ENCODE peak calls at places on chromosomes 13 and 19, in seven cellular contexts. E is AML-193; H is ascending aorta; L is AG10803; J is head of caudate nucleus; N is activated CD4-positive, alpha-beta memory T cell treated with anti-CD3 and anti-CD28 coated beads for 36 hours; S is NCI-H187. R is an unnamed sample.

GRCh38 chr13:77637583-77637982 is 59.9 kb upstream of the SLAIN1 start:
- DNase-seq in L (no peak), J (no peak), E (no peak), N (no peak), S (peak; percentile 11), H (no peak), R (no peak)

GRCh38 chr19:11237321-11237720 is 2.1 kb upstream of the ANGPTL8 start:
- DNase-seq in J (no peak), E (no peak), S (no peak), L (no peak), H (no peak), N (no peak), R (no peak)

GRCh38 chr13:25222740-25223139 is 50.7 kb upstream of the AMER2 start:
- DNase-seq in H (no peak), J (no peak), S (no peak), E (no peak), N (no peak), L (no peak), R (no peak)

GRCh38 chr19:55014714-55015113 is 23.4 kb downstream of the GP6 start:
- DNase-seq in S (no peak), N (peak; percentile 22), E (no peak), H (no peak), J (no peak), L (no peak), R (no peak)

GRCh38 chr13:27927444-27928352 is 7.9 kb downstream of the PDX1 start:
- DNase-seq in N (no peak), L (no peak), S (no peak), H (no peak), J (no peak), E (no peak), R (no peak)

GRCh38 chr13:66673401-66673800 is 556.7 kb downstream of the PCDH9 start:
- DNase-seq in L (peak; percentile 97), S (no peak), H (no peak), N (no peak), J (no peak), E (no peak), R (no peak)

GRCh38 chr19:33212024-33212772 is 13.5 kb downstream of the SLC7A10 start:
- DNase-seq in J (no peak), H (no peak), S (no peak), N (no peak), L (no peak), E (no peak), R (no peak)

GRCh38 chr19:55451522-55452380 is 8.7 kb upstream of the SHISA7 start:
- DNase-seq in E (no peak), H (no peak), J (peak; percentile 75), N (no peak), L (no peak), S (no peak), R (no peak)

GRCh38 chr13:109737606-109738005 is 48.8 kb downstream of the IRS2 start:
- DNase-seq in J (no peak), E (no peak), L (peak; percentile 38), H (no peak), S (no peak), N (peak; percentile 47), R (no peak)

GRCh38 chr19:7550987-7551761 is 15.7 kb downstream of the PNPLA6 start:
- DNase-seq in E (no peak), N (peak; percentile 50), J (peak; percentile 82), L (no peak), S (peak; percentile 74), H (peak; percentile 77), R (no peak)

GRCh38 chr19:35090160-35090794 is 25.3 kb upstream of the FXYD3 start:
- DNase-seq in S (no peak), N (peak; percentile 50), H (no peak), E (peak; percentile 55), L (peak; percentile 56), J (peak; percentile 62), R (no peak)

GRCh38 chr13:34340534-34340933 is 522.6 kb downstream of the RFC3 start:
- DNase-seq in N (no peak), J (no peak), S (no peak), E (no peak), H (no peak), L (peak; percentile 79), R (no peak)

GRCh38 chr19:15332311-15332996 is at the start of gene BRD4:
- DNase-seq in E (peak; percentile 24), N (peak; percentile 83), S (peak; percentile 20), L (peak; percentile 48), H (peak; percentile 80), J (peak; percentile 59), R (no peak)

GRCh38 chr13:104422668-104423067 is 1356.5 kb upstream of the SLC10A2 start:
- DNase-seq in E (no peak), L (no peak), N (no peak), H (no peak), S (no peak), J (no peak), R (no peak)

GRCh38 chr13:107348471-107348870 is 780.5 kb upstream of the ARGLU1 start:
- DNase-seq in H (no peak), L (no peak), J (no peak), E (no peak), S (no peak), N (no peak), R (no peak)

GRCh38 chr13:97574926-97575325 is 141.0 kb downstream of the RAP2A start:
- DNase-seq in J (no peak), S (no peak), H (no peak), L (peak; percentile 25), E (no peak), N (peak; percentile 32), R (no peak)

GRCh38 chr19:49469828-49470614 is 4.0 kb upstream of the FLT3LG start:
- DNase-seq in S (no peak), L (no peak), N (peak; percentile 93), E (no peak), J (no peak), H (no peak), R (no peak)

GRCh38 chr19:2477732-2478191 is 1.8 kb downstream of the GADD45B start:
- DNase-seq in E (peak; percentile 62), L (peak; percentile 60), J (no peak), S (no peak), N (peak; percentile 43), H (no peak), R (no peak)

GRCh38 chr19:34676697-34677385 is at the start of gene SCGB2B2:
- DNase-seq in H (peak; percentile 77), L (no peak), E (peak; percentile 93), N (no peak), J (peak; percentile 88), S (peak; percentile 80), R (no peak)

GRCh38 chr19:14048439-14049153 is 13.3 kb downstream of the PALM3 start:
- DNase-seq in E (peak; percentile 50), S (no peak), H (no peak), J (peak; percentile 25), L (no peak), N (peak; percentile 83), R (no peak)

GRCh38 chr19:4088975-4089374 is 22.3 kb upstream of the ZBTB7A start:
- DNase-seq in J (no peak), N (peak; percentile 43), E (peak; percentile 39), H (no peak), S (no peak), L (no peak), R (no peak)

GRCh38 chr13:43545317-43545874 is 241.4 kb downstream of the ENOX1 start:
- DNase-seq in H (no peak), J (no peak), S (no peak), N (no peak), L (peak; percentile 9), E (no peak), R (no peak)

GRCh38 chr13:97256343-97256783 is 34.2 kb downstream of the MBNL2 start:
- DNase-seq in L (peak; percentile 88), E (no peak), J (no peak), S (no peak), H (peak; percentile 72), N (no peak), R (no peak)

R was measured in esophagus squamous epithelium.